ENCODE peak calls at places on chromosomes 4 and X, in four cellular contexts. One of them, this sample, is unnamed.
A peak's percentile ranks its signal among the peaks of the same experiment; 100 is the strongest.

GRCh38 chrX:68084765-68085164 is 348.5 kb downstream of the OPHN1 start:
- DNase-seq in suprapubic skin: no peak
- DNase-seq in CD8-positive, alpha-beta T cell: no peak
- DNase-seq in mammary epithelial cell: peak; percentile 1
- DNase-seq in this sample: no peak

GRCh38 chr4:1475277-1476139 is 69.3 kb upstream of the NKX1-1 start:
- DNase-seq in suprapubic skin: no peak
- DNase-seq in mammary epithelial cell: no peak
- DNase-seq in CD8-positive, alpha-beta T cell: no peak
- DNase-seq in this sample: no peak

GRCh38 chr4:101669832-101670188 is 120.7 kb upstream of the BANK1 start:
- DNase-seq in CD8-positive, alpha-beta T cell: no peak
- DNase-seq in suprapubic skin: no peak
- DNase-seq in mammary epithelial cell: no peak
- DNase-seq in this sample: no peak

GRCh38 chr4:8761824-8762205 is 109.8 kb downstream of the HMX1 start:
- DNase-seq in suprapubic skin: peak; percentile 47
- DNase-seq in CD8-positive, alpha-beta T cell: no peak
- DNase-seq in mammary epithelial cell: no peak
- DNase-seq in this sample: peak; percentile 64

GRCh38 chr4:54036184-54036583 is 28.2 kb downstream of the CHIC2 start:
- DNase-seq in CD8-positive, alpha-beta T cell: no peak
- DNase-seq in suprapubic skin: no peak
- DNase-seq in mammary epithelial cell: no peak
- DNase-seq in this sample: no peak

GRCh38 chrX:53362439-53362838 is 60.0 kb downstream of the SMC1A start:
- DNase-seq in suprapubic skin: no peak
- DNase-seq in CD8-positive, alpha-beta T cell: no peak
- DNase-seq in mammary epithelial cell: no peak
- DNase-seq in this sample: no peak

GRCh38 chrX:51496501-51497291 is at the start of gene NUDT11:
- DNase-seq in suprapubic skin: no peak
- DNase-seq in mammary epithelial cell: peak; percentile 71
- DNase-seq in CD8-positive, alpha-beta T cell: peak; percentile 22
- DNase-seq in this sample: peak; percentile 74

GRCh38 chr4:1536579-1537409 is 130.6 kb upstream of the NKX1-1 start:
- DNase-seq in mammary epithelial cell: no peak
- DNase-seq in CD8-positive, alpha-beta T cell: no peak
- DNase-seq in suprapubic skin: no peak
- DNase-seq in this sample: no peak

GRCh38 chr4:29560452-29560851 is 1159.7 kb upstream of the PCDH7 start:
- DNase-seq in CD8-positive, alpha-beta T cell: no peak
- DNase-seq in mammary epithelial cell: no peak
- DNase-seq in suprapubic skin: no peak
- DNase-seq in this sample: no peak

GRCh38 chr4:69362351-69362750 is 82.1 kb downstream of the UGT2B28 start:
- DNase-seq in CD8-positive, alpha-beta T cell: no peak
- DNase-seq in mammary epithelial cell: no peak
- DNase-seq in suprapubic skin: no peak
- DNase-seq in this sample: no peak

GRCh38 chr4:8409271-8410065 is 31.1 kb downstream of the ACOX3 start:
- DNase-seq in suprapubic skin: no peak
- DNase-seq in CD8-positive, alpha-beta T cell: peak; percentile 66
- DNase-seq in mammary epithelial cell: peak; percentile 39
- DNase-seq in this sample: no peak

GRCh38 chrX:139194571-139195280 is 335.8 kb upstream of the F9 start:
- DNase-seq in suprapubic skin: no peak
- DNase-seq in CD8-positive, alpha-beta T cell: no peak
- DNase-seq in mammary epithelial cell: peak; percentile 37
- DNase-seq in this sample: no peak

GRCh38 chr4:104879367-104879766 is 267.3 kb upstream of the TET2 start:
- DNase-seq in mammary epithelial cell: peak; percentile 17
- DNase-seq in CD8-positive, alpha-beta T cell: no peak
- DNase-seq in suprapubic skin: no peak
- DNase-seq in this sample: no peak

GRCh38 chr4:84750260-84750955 is 167.5 kb downstream of the CDS1 start:
- DNase-seq in mammary epithelial cell: peak; percentile 17
- DNase-seq in suprapubic skin: no peak
- DNase-seq in CD8-positive, alpha-beta T cell: no peak
- DNase-seq in this sample: no peak

GRCh38 chr4:41015031-41015675 is 199.2 kb downstream of the APBB2 start:
- DNase-seq in CD8-positive, alpha-beta T cell: no peak
- DNase-seq in mammary epithelial cell: no peak
- DNase-seq in suprapubic skin: no peak
- DNase-seq in this sample: no peak

GRCh38 chr4:47831026-47831689 is 6.7 kb downstream of the CORIN start:
- DNase-seq in suprapubic skin: no peak
- DNase-seq in mammary epithelial cell: no peak
- DNase-seq in CD8-positive, alpha-beta T cell: no peak
- DNase-seq in this sample: no peak

GRCh38 chrX:68822641-68823410 is 6.0 kb upstream of the EFNB1 start:
- DNase-seq in suprapubic skin: no peak
- DNase-seq in mammary epithelial cell: no peak
- DNase-seq in CD8-positive, alpha-beta T cell: no peak
- DNase-seq in this sample: no peak

GRCh38 chrX:2608638-2609430 is 82.3 kb upstream of the CD99 start:
- DNase-seq in mammary epithelial cell: peak; percentile 84
- DNase-seq in suprapubic skin: peak; percentile 91
- DNase-seq in CD8-positive, alpha-beta T cell: peak; percentile 85
- DNase-seq in this sample: peak; percentile 91

GRCh38 chr4:99572527-99573240 is 1.9 kb upstream of the MTTP start:
- DNase-seq in suprapubic skin: no peak
- DNase-seq in mammary epithelial cell: peak; percentile 54
- DNase-seq in CD8-positive, alpha-beta T cell: no peak
- DNase-seq in this sample: no peak

GRCh38 chrX:44344687-44345086 is 1.2 kb upstream of the EFHC2 start:
- DNase-seq in suprapubic skin: no peak
- DNase-seq in mammary epithelial cell: no peak
- DNase-seq in CD8-positive, alpha-beta T cell: peak; percentile 13
- DNase-seq in this sample: no peak

GRCh38 chrX:19512359-19512758 is 2.9 kb downstream of the MAP3K15 start:
- DNase-seq in suprapubic skin: no peak
- DNase-seq in mammary epithelial cell: no peak
- DNase-seq in CD8-positive, alpha-beta T cell: no peak
- DNase-seq in this sample: no peak

GRCh38 chr4:41329361-41329760 is 72.6 kb downstream of the UCHL1 start:
- DNase-seq in suprapubic skin: no peak
- DNase-seq in mammary epithelial cell: no peak
- DNase-seq in CD8-positive, alpha-beta T cell: no peak
- DNase-seq in this sample: no peak

GRCh38 chr4:1154126-1154522 is 18.3 kb downstream of the SPON2 start:
- DNase-seq in suprapubic skin: no peak
- DNase-seq in mammary epithelial cell: no peak
- DNase-seq in CD8-positive, alpha-beta T cell: no peak
- DNase-seq in this sample: no peak

GRCh38 chrX:110281377-110281776 is 36.5 kb downstream of the AMMECR1 start:
- DNase-seq in suprapubic skin: no peak
- DNase-seq in mammary epithelial cell: no peak
- DNase-seq in CD8-positive, alpha-beta T cell: no peak
- DNase-seq in this sample: no peak

GRCh38 chr4:137558951-137559350 is 26.7 kb upstream of the PCDH18 start:
- DNase-seq in CD8-positive, alpha-beta T cell: no peak
- DNase-seq in mammary epithelial cell: no peak
- DNase-seq in suprapubic skin: no peak
- DNase-seq in this sample: no peak

GRCh38 chrX:44092778-44093177 is 119.6 kb upstream of the NDP start:
- DNase-seq in suprapubic skin: no peak
- DNase-seq in mammary epithelial cell: no peak
- DNase-seq in CD8-positive, alpha-beta T cell: no peak
- DNase-seq in this sample: no peak

GRCh38 chr4:121308328-121308663 is 72.5 kb downstream of the QRFPR start:
- DNase-seq in CD8-positive, alpha-beta T cell: no peak
- DNase-seq in mammary epithelial cell: peak; percentile 32
- DNase-seq in suprapubic skin: no peak
- DNase-seq in this sample: no peak

GRCh38 chrX:109600114-109600710 is 24.8 kb downstream of the KCNE5 start:
- DNase-seq in CD8-positive, alpha-beta T cell: no peak
- DNase-seq in mammary epithelial cell: no peak
- DNase-seq in suprapubic skin: no peak
- DNase-seq in this sample: no peak

GRCh38 chr4:152359208-152360044 is 176.5 kb downstream of the FBXW7 start:
- DNase-seq in CD8-positive, alpha-beta T cell: no peak
- DNase-seq in suprapubic skin: no peak
- DNase-seq in mammary epithelial cell: no peak
- DNase-seq in this sample: no peak

GRCh38 chr4:90220453-90220852 is 93.3 kb downstream of the CCSER1 start:
- DNase-seq in mammary epithelial cell: no peak
- DNase-seq in suprapubic skin: no peak
- DNase-seq in CD8-positive, alpha-beta T cell: no peak
- DNase-seq in this sample: no peak

DNA sequence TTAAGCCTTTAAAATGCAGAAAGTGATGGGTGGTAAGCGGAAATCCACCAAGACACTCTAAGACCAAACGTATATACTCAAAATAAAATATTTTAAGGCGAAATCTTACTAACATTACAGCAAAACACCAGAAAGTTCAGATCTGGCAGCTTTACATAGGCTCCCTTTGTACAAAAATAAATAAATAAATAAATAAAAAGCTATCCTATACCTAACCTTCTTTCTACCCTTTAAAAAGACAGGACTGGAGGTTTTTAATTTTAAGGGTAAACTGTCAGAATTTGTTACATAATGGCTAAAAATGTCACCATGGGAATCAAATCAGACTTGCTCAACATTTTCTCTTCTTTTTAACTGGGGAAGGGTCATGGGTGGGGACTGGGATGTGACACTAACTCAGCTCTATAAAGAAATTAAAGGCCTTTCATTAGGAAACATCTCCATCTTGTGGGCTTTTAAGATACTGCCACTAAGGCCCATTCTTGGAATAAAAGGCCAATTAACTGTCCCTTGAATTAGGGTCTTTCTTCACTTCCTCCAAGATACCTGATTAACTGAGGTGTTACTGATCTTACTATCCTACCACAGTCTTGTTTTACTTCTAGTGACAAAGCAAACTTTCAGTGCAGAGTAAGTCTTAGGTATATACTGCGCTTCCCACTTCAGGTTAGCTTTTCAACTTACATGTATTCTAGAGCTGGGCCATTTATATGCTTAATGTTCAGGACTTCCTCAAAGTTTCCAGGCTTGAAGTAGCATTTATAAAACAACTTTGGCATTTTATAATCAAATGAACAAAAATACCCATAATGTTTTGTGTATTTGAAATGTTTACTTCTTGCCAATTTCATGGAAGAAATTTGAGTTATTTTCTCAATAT is 13.3 kb downstream of the HNRNPD start:
- DNase-seq in mammary epithelial cell: peak; percentile 20
- DNase-seq in CD8-positive, alpha-beta T cell: no peak
- DNase-seq in suprapubic skin: no peak
- DNase-seq in this sample: no peak
- TF ChIP-seq CTCF in mammary epithelial cell: peak; percentile 59
- TF ChIP-seq CTCF in CD8-positive, alpha-beta T cell: peak; percentile 56
- TF ChIP-seq CTCF in suprapubic skin: peak; percentile 53
- TF ChIP-seq CTCF in this sample: peak; percentile 62

GRCh38 chr4:15130441-15130840 is 128.2 kb downstream of the CPEB2 start:
- DNase-seq in CD8-positive, alpha-beta T cell: no peak
- DNase-seq in mammary epithelial cell: no peak
- DNase-seq in suprapubic skin: no peak
- DNase-seq in this sample: no peak

GRCh38 chr4:15132739-15133138 is 130.5 kb downstream of the CPEB2 start:
- DNase-seq in CD8-positive, alpha-beta T cell: no peak
- DNase-seq in mammary epithelial cell: no peak
- DNase-seq in suprapubic skin: no peak
- DNase-seq in this sample: no peak

DNA sequence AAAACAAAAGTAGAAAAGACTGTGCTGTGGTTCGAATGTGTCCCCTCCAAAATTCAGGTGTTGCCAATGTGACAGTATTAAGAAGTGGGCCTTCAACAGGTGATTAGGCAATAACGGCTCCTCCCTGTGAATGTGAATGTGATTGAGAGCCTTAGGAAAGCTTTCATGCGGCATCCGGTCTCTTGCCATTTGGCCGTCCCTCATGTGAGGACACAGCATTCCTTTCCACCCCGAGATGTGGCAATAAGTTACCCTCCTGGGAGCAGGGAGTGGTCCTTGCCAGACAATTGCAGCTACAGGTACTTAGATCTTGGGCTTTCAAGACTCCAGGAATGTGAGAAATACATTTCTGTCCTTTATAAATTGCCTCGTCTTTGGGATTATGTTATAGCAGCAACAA is 129.3 kb downstream of the CPEB2 start:
- DNase-seq in CD8-positive, alpha-beta T cell: no peak
- DNase-seq in mammary epithelial cell: no peak
- DNase-seq in suprapubic skin: no peak
- DNase-seq in this sample: no peak
- H3K27ac ChIP-seq in CD8-positive, alpha-beta T cell: no peak overlapping the region
- H3K27ac ChIP-seq in mammary epithelial cell: no peak overlapping the region
- H3K27ac ChIP-seq in suprapubic skin: no peak overlapping the region
- H3K27ac ChIP-seq in this sample: no peak overlapping the region

GRCh38 chrX:40009890-40010289 is 87.9 kb downstream of the BCOR start:
- DNase-seq in suprapubic skin: no peak
- DNase-seq in mammary epithelial cell: no peak
- DNase-seq in CD8-positive, alpha-beta T cell: no peak
- DNase-seq in this sample: no peak
- H3K4me3 ChIP-seq in suprapubic skin: no peak overlapping the region
- H3K4me3 ChIP-seq in mammary epithelial cell: no peak overlapping the region
- H3K4me3 ChIP-seq in CD8-positive, alpha-beta T cell: no peak overlapping the region
- H3K4me3 ChIP-seq in this sample: no peak overlapping the region

DNA sequence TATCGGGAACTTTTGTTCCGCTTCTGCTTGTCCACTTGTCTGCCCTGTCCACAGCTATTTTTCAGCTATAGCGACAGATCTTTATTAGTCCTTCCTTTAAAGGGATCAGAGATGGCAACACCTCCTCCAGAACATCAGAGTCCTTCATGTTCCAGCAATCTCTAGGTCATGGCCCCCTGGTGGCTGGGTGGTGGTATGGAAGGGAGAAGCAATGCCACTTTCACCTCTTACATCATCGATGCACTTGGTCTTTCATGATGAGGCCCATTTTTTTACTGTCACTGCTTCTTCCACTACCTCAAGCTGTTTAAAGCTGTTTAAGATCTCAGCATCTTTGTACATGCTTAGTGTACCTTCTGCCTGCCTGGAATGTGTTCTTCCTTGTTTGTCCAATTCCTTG is 106.7 kb downstream of the ARHGAP6 start:
- DNase-seq in suprapubic skin: no peak
- DNase-seq in CD8-positive, alpha-beta T cell: peak; percentile 34
- DNase-seq in mammary epithelial cell: peak; percentile 3
- DNase-seq in this sample: no peak
- TF ChIP-seq CTCF in suprapubic skin: no peak
- TF ChIP-seq CTCF in CD8-positive, alpha-beta T cell: peak; percentile 35
- TF ChIP-seq CTCF in mammary epithelial cell: peak; percentile 40
- TF ChIP-seq CTCF in this sample: no peak

DNA sequence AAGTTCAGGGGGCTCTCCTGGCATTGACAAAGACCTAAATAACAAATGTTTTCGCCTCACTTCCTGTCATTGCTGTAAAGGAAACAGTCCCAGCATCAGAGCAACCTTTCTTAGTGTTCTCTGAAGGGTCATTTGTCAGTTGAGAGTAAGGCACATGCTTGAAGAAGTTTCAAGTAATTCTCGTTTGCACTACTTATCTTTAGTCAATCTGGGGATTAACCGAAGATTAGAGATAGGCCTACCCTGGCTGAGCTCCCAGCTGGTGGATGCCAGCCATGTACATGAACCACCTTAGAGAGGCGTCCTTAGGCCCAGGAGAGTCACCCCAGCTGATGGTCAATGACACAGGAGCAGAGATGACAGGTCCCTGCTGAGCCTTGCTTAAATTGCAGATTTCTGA is 189.9 kb upstream of the PGRMC2 start:
- DNase-seq in CD8-positive, alpha-beta T cell: no peak
- DNase-seq in suprapubic skin: no peak
- DNase-seq in mammary epithelial cell: no peak
- DNase-seq in this sample: no peak
- H3K27ac ChIP-seq in CD8-positive, alpha-beta T cell: no peak overlapping the region
- H3K27ac ChIP-seq in suprapubic skin: no peak overlapping the region
- H3K27ac ChIP-seq in mammary epithelial cell: no peak overlapping the region
- H3K27ac ChIP-seq in this sample: no peak overlapping the region